ENCODE peak calls at places on chromosomes 5 and 9, in eight cellular contexts. Y, Q, M, I, V, C, J and T are unnamed samples.
A peak's percentile ranks its signal among the peaks of the same experiment; 100 is the strongest.

GRCh38 chr5:153896701-153897100 is 142.0 kb downstream of the FAM114A2 start:
- DNase-seq in Y (peak; percentile 30), Q (no peak), M (no peak), I (no peak), V (no peak), C (peak; percentile 66), J (peak; percentile 61), T (no peak)

GRCh38 chr5:64165160-64165499 is 513 bp upstream of the RNF180 start:
- DNase-seq in Y (no peak), Q (no peak), M (no peak), I (no peak), V (no peak), C (no peak), J (no peak), T (no peak)

GRCh38 chr9:109466623-109467590 is 31.2 kb downstream of the PTPN3 start:
- DNase-seq in Y (no peak), Q (no peak), M (peak; percentile 70), I (no peak), V (no peak), C (no peak), J (no peak), T (no peak)

GRCh38 chr5:149237662-149238061 is 34.0 kb upstream of the AFAP1L1 start:
- DNase-seq in Y (no peak), Q (no peak), M (no peak), I (no peak), V (no peak), C (no peak), J (no peak), T (no peak)

GRCh38 chr5:1158647-1159340 is 42.6 kb upstream of the SLC6A19 start:
- DNase-seq in Y (no peak), Q (no peak), M (no peak), I (no peak), V (no peak), C (no peak), J (no peak), T (no peak)

GRCh38 chr9:87336407-87336806 is 161.3 kb upstream of the DAPK1 start:
- DNase-seq in Y (peak; percentile 28), Q (peak; percentile 13), M (no peak), I (no peak), V (no peak), C (peak; percentile 26), J (peak; percentile 50), T (no peak)

GRCh38 chr9:114321759-114322158 is 1.1 kb upstream of the ORM1 start:
- DNase-seq in Y (peak; percentile 21), Q (no peak), M (no peak), I (no peak), V (no peak), C (no peak), J (peak; percentile 57), T (no peak)

GRCh38 chr5:83608122-83608521 is 112.5 kb downstream of the HAPLN1 start:
- DNase-seq in Y (peak; percentile 46), Q (peak; percentile 9), M (peak; percentile 68), I (no peak), V (no peak), C (peak; percentile 75), J (peak; percentile 47), T (no peak)

GRCh38 chr9:94538908-94539307 is 16.0 kb upstream of the PCAT7 start:
- DNase-seq in Y (no peak), Q (no peak), M (no peak), I (no peak), V (no peak), C (no peak), J (no peak), T (no peak)